ENCODE peak calls at places on chromosome 1, in seven cellular contexts. W is lung; F is naive thymus-derived CD4-positive, alpha-beta T cell; E is mammary epithelial cell; M is fibroblast of lung; N is substantia nigra; S is lower lobe of right lung. A is an unnamed sample.

GRCh38 chr1:194268839-194269238 is 1082.4 kb upstream of the B3GALT2 start:
- DNase-seq in W (no peak), F (no peak), E (no peak), M (peak; percentile 9), N (no peak), S (no peak), A (no peak)

GRCh38 chr1:178540646-178541045 is 27.7 kb downstream of the TEX35 start:
- DNase-seq in W (no peak), F (no peak), E (peak; percentile 36), M (peak; percentile 79), N (no peak), S (no peak), A (no peak)

GRCh38 chr1:232164078-232164963 is 465.6 kb downstream of the SIPA1L2 start:
- DNase-seq in W (no peak), F (no peak), E (no peak), M (no peak), N (no peak), S (no peak), A (no peak)

GRCh38 chr1:226982451-226983177 is 42.5 kb downstream of the COQ8A start:
- DNase-seq in W (no peak), F (no peak), E (no peak), M (no peak), N (no peak), S (no peak), A (no peak)

GRCh38 chr1:75265792-75266191 is 131.6 kb downstream of the LHX8 start:
- DNase-seq in W (no peak), F (peak; percentile 8), E (peak; percentile 35), M (peak; percentile 34), N (no peak), S (no peak), A (peak; percentile 8)

GRCh38 chr1:53340660-53341520 is 13.0 kb upstream of the LRP8 start:
- DNase-seq in W (no peak), F (no peak), E (peak; percentile 18), M (no peak), N (no peak), S (no peak), A (no peak)

GRCh38 chr1:44031051-44031899 is at the start of gene SLC6A9:
- DNase-seq in W (peak; percentile 78), F (peak; percentile 55), E (peak; percentile 67), M (peak; percentile 81), N (no peak), S (peak; percentile 70), A (peak; percentile 44)

GRCh38 chr1:226688056-226688748 is 50.9 kb downstream of the ITPKB start:
- DNase-seq in W (no peak), F (no peak), E (no peak), M (no peak), N (no peak), S (no peak), A (peak; percentile 27)

GRCh38 chr1:230265200-230266115 is 160.7 kb downstream of the PGBD5 start:
- DNase-seq in W (no peak), F (no peak), E (no peak), M (no peak), N (no peak), S (no peak), A (no peak)

GRCh38 chr1:17967623-17968022 is 140.0 kb upstream of the IGSF21 start:
- DNase-seq in W (no peak), F (no peak), E (no peak), M (no peak), N (no peak), S (no peak), A (no peak)

GRCh38 chr1:17970757-17971156 is 136.8 kb upstream of the IGSF21 start:
- DNase-seq in W (no peak), F (no peak), E (no peak), M (no peak), N (no peak), S (no peak), A (no peak)

GRCh38 chr1:17965515-17966100 is 142.0 kb upstream of the IGSF21 start:
- DNase-seq in W (no peak), F (no peak), E (no peak), M (no peak), N (no peak), S (no peak), A (no peak)

GRCh38 chr1:17966341-17966740 is 141.3 kb upstream of the IGSF21 start:
- DNase-seq in W (no peak), F (no peak), E (no peak), M (no peak), N (no peak), S (no peak), A (no peak)
- H3K27ac ChIP-seq in W (no peak overlapping the region), F (no peak overlapping the region), E (no peak overlapping the region), M (no peak overlapping the region), N (no peak overlapping the region), S (no peak overlapping the region), A (no peak overlapping the region)

GRCh38 chr1:71196685-71197084 is 115.8 kb upstream of the ZRANB2 start:
- DNase-seq in W (no peak), F (no peak), E (peak; percentile 11), M (peak; percentile 3), N (no peak), S (no peak), A (no peak)

GRCh38 chr1:71200503-71200902 is 119.7 kb upstream of the ZRANB2 start:
- DNase-seq in W (no peak), F (no peak), E (no peak), M (no peak), N (no peak), S (no peak), A (no peak)
- H3K27ac ChIP-seq in W (no peak overlapping the region), F (no peak overlapping the region), E (no peak overlapping the region), M (no peak overlapping the region), N (no peak overlapping the region), S (no peak overlapping the region), A (no peak overlapping the region)

DNA sequence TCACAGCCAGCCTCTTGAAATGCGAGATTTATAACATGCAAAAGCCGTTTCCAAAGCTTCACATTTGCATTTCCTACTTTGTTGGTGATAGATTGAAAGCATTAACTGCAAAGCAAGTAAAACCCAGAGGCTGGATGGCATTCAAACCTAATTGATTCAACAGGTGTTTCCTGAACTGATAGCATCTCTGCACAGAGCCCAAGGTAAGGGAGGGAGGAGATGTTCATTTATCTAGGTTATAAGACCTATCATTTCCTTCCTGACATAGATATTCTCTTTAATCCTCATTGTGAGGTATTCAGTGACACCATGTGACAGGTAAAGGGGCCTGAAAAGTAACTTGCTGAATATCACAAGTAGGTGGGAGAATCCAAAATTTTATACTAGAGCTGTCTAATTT is 410.0 kb downstream of the OMA1 start:
- DNase-seq in W (no peak), F (peak; percentile 39), E (no peak), M (no peak), N (no peak), S (no peak), A (no peak)
- H3K27ac ChIP-seq in W (no peak overlapping the region), F (no peak overlapping the region), E (no peak overlapping the region), M (no peak overlapping the region), N (no peak overlapping the region), S (no peak overlapping the region), A (no peak overlapping the region)

DNA sequence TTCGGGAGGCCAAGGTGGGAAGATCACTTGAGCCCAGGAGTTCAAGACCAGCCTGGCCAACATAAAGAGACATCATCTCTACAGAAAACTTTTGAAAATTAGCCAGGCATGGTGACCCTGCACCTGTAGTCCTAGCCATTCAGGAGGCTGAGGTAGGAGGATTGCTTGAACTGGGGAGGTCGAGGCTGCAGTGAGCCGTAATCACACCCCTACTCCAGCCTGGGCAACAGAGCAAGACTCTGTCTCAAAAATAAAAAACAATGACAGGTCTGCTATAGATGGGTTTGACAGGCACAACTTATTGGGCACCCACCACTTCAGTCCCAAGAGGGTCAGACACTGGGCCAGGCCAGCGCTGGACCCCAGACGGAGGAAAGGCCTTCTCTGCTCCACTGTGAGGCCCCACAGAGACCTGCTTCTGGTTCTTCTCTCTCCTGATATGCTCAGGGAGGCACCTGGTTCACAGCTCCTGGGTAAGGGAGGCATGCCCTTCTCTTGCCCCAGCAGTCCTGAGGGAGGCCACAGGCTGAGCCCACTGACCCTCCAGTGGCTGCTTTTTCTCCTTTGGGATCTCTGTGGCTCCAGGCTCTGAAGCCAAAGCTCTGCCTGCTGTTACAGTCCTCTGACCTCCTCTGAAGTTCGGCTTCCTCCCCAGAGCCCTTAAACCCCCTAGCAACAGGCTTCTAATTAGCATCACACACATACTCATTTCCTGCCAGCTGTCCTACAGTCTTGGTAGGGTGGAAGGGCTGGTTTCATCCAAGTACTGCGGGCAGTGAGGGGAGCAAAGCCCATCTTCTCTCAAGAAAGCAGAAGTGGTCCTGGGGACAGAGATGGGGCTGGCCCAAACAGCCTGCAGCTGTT is 14.4 kb downstream of the S100A16 start:
- DNase-seq in W (no peak), F (peak; percentile 12), E (peak; percentile 29), M (peak; percentile 69), N (no peak), S (no peak), A (peak; percentile 31)
- H3K27ac ChIP-seq in W (peak overlapping the region; percentile 32), F (no peak overlapping the region), E (no peak overlapping the region), M (peak overlapping the region; percentile 77), N (no peak overlapping the region), S (no peak overlapping the region), A (peak overlapping the region; percentile 43)

DNA sequence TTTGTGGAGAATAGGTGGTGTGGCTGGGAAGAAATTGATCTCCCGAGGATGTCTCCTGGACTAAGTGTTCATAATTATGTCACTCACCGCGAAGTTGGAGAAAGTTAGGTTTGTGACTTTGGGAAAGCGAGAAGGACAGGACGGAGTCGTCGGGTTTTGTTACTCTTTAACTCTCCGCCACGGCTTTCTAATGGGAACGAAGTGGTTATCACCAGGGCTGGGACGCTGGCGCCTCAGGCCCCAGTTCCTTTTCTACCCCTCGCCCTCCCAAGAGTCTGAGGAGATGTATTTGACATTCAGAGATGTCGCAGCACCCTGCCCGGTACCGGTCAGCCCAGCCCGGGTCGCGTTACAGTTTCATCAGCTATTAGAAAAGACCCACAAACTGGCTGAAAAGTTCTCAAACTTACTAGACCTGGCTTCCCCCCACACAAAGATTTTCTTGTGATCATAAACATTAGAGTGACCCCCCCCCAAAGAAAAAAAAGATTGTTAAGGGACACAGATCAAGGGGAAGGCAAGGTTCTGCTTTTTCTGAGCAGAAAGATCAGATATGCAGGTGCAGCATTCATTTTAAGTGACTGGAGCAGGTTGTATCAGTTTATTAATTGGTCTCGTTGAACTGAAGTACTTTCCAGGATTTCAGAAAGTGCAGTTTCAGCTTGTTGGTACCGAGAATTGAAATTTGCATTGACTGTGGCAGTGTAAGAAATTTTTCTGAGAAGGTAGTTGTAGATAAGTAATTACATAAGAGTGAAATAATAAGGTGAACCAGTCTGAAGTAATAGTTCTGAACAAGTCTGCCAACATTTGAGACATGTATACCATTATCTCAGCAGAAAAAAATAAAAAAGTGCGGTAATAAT is 881 bp upstream of the ZBTB18 start:
- DNase-seq in W (no peak), F (peak; percentile 26), E (no peak), M (no peak), N (peak; percentile 8), S (peak; percentile 55), A (no peak)
- H3K27ac ChIP-seq in W (peak overlapping the region; percentile 78), F (peak overlapping the region; percentile 92), E (no peak overlapping the region), M (peak overlapping the region; percentile 9), N (peak overlapping the region; percentile 85), S (peak overlapping the region; percentile 79), A (peak overlapping the region; percentile 77)

GRCh38 chr1:7570311-7570710 is 200.8 kb upstream of the VAMP3 start:
- DNase-seq in W (no peak), F (no peak), E (peak; percentile 45), M (no peak), N (no peak), S (peak; percentile 44), A (no peak)
- H3K27ac ChIP-seq in W (no peak overlapping the region), F (no peak overlapping the region), E (no peak overlapping the region), M (no peak overlapping the region), N (no peak overlapping the region), S (no peak overlapping the region), A (no peak overlapping the region)

DNA sequence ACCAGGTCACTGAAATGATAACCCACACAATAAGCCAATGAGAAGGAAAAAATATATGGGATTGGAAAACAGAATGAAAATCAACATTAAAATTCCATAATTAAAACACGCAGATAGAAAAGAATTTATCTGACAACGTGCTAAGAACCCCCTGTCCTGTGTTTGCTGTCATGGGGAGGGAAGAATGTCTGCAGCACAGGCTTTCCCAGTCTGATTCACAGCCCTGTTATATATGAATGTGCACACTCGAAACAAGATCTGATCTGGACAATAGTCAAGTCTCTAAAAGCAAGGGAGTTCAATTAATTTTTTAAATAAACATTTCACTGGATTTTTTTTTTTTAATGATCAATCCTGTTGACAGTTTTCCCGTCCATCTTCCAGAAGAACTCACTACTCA is 220.0 kb downstream of the RERE start:
- DNase-seq in W (no peak), F (no peak), E (no peak), M (peak; percentile 48), N (no peak), S (no peak), A (no peak)
- H3K27ac ChIP-seq in W (no peak overlapping the region), F (no peak overlapping the region), E (no peak overlapping the region), M (no peak overlapping the region), N (no peak overlapping the region), S (peak overlapping the region; percentile 19), A (no peak overlapping the region)